ENCODE peak calls at places on chromosomes 2 and 18, in eight cellular contexts. V is psoas muscle; R is NCI-H1930; U is OCI-M1; C is stimulated activated CD8-positive, alpha-beta memory T cell treated with anti-CD3 and anti-CD28 coated beads, Interleukin-7, amount 100 ng/mL, for 24 hours; F is memory B cell; O is activated CD4-positive, CD25-positive, alpha-beta regulatory T cell; Y is NCI-H1417. Z is an unnamed sample.

GRCh38 chr2:144322379-144322778 is 197.5 kb downstream of the ZEB2 start:
- DNase-seq in V (no peak), R (no peak), U (no peak), C (no peak), F (no peak), O (no peak), Y (no peak), Z (no peak)

GRCh38 chr18:49398331-49398730 is 62.1 kb downstream of the DYM start:
- DNase-seq in V (no peak), R (no peak), U (no peak), C (no peak), F (no peak), O (no peak), Y (no peak), Z (no peak)

GRCh38 chr18:59145055-59145454 is 5.4 kb downstream of the SEC11C start:
- DNase-seq in V (no peak), R (no peak), U (no peak), C (no peak), F (no peak), O (no peak), Y (peak; percentile 29), Z (no peak)

GRCh38 chr18:74514860-74515495 is 18.8 kb downstream of the CNDP2 start:
- DNase-seq in V (no peak), R (no peak), U (no peak), C (no peak), F (no peak), O (no peak), Y (no peak), Z (no peak)

GRCh38 chr2:133422946-133423345 is 145.3 kb downstream of the NCKAP5 start:
- DNase-seq in V (no peak), R (no peak), U (no peak), C (no peak), F (no peak), O (no peak), Y (no peak), Z (no peak)

GRCh38 chr2:122340246-122340645 is 584.8 kb downstream of the TSN start:
- DNase-seq in V (no peak), R (no peak), U (peak; percentile 35), C (no peak), F (no peak), O (no peak), Y (peak; percentile 15), Z (no peak)

GRCh38 chr2:45469314-45470099 is 141.6 kb downstream of the SRBD1 start:
- DNase-seq in V (no peak), R (peak; percentile 83), U (peak; percentile 36), C (no peak), F (no peak), O (no peak), Y (peak; percentile 60), Z (no peak)

GRCh38 chr18:62450546-62451395 is 72.1 kb upstream of the ZCCHC2 start:
- DNase-seq in V (peak; percentile 85), R (no peak), U (peak; percentile 93), C (no peak), F (no peak), O (no peak), Y (peak; percentile 81), Z (peak; percentile 86)

GRCh38 chr2:17792515-17792914 is 23.7 kb upstream of the MSGN1 start:
- DNase-seq in V (no peak), R (no peak), U (peak; percentile 52), C (no peak), F (no peak), O (no peak), Y (no peak), Z (no peak)

GRCh38 chr2:201517094-201517493 is 65.6 kb downstream of the STRADB start:
- DNase-seq in V (no peak), R (no peak), U (no peak), C (no peak), F (no peak), O (no peak), Y (no peak), Z (peak; percentile 43)

GRCh38 chr18:25795178-25795577 is 295.2 kb downstream of the SS18 start:
- DNase-seq in V (no peak), R (no peak), U (no peak), C (no peak), F (no peak), O (no peak), Y (no peak), Z (no peak)

GRCh38 chr2:60966465-60967405 is 50.8 kb upstream of the PEX13 start:
- DNase-seq in V (no peak), R (no peak), U (no peak), C (no peak), F (no peak), O (no peak), Y (no peak), Z (no peak)

GRCh38 chr2:20476950-20477349 is 30.1 kb downstream of the RHOB start:
- DNase-seq in V (no peak), R (no peak), U (no peak), C (no peak), F (no peak), O (no peak), Y (no peak), Z (no peak)

GRCh38 chr18:9827856-9828793 is 57.6 kb upstream of the TXNDC2 start:
- DNase-seq in V (peak; percentile 37), R (no peak), U (peak; percentile 95), C (no peak), F (no peak), O (no peak), Y (no peak), Z (peak; percentile 98)

GRCh38 chr2:232038251-232038897 is 76.9 kb downstream of the DIS3L2 start:
- DNase-seq in V (no peak), R (no peak), U (no peak), C (no peak), F (no peak), O (no peak), Y (no peak), Z (no peak)

GRCh38 chr18:25853716-25854465 is 236.5 kb downstream of the SS18 start:
- DNase-seq in V (no peak), R (no peak), U (no peak), C (no peak), F (no peak), O (no peak), Y (peak; percentile 51), Z (no peak)

GRCh38 chr2:75560022-75560767 is 544 bp downstream of the EVA1A start:
- DNase-seq in V (no peak), R (no peak), U (no peak), C (no peak), F (no peak), O (no peak), Y (peak; percentile 65), Z (no peak)

GRCh38 chr2:85852979-85853498 is 35.8 kb downstream of the ST3GAL5 start:
- DNase-seq in V (no peak), R (no peak), U (no peak), C (no peak), F (peak; percentile 49), O (peak; percentile 22), Y (no peak), Z (no peak)

GRCh38 chr18:48902023-48902855 is 48.5 kb downstream of the SMAD7 start:
- DNase-seq in V (peak; percentile 90), R (no peak), U (peak; percentile 40), C (no peak), F (no peak), O (no peak), Y (peak; percentile 91), Z (peak; percentile 83)

GRCh38 chr2:98269274-98269673 is 77.0 kb upstream of the CNGA3 start:
- DNase-seq in V (no peak), R (no peak), U (peak; percentile 77), C (no peak), F (peak; percentile 23), O (no peak), Y (peak; percentile 46), Z (peak; percentile 59)

GRCh38 chr18:77118256-77119090 is 14.1 kb downstream of the MBP start:
- DNase-seq in V (no peak), R (no peak), U (no peak), C (no peak), F (no peak), O (no peak), Y (no peak), Z (no peak)

GRCh38 chr2:239595711-239596110 is 194.9 kb upstream of the HDAC4 start:
- DNase-seq in V (no peak), R (no peak), U (no peak), C (no peak), F (no peak), O (no peak), Y (no peak), Z (no peak)

GRCh38 chr18:36410346-36410745 is 112.8 kb downstream of the FHOD3 start:
- DNase-seq in V (no peak), R (no peak), U (no peak), C (no peak), F (no peak), O (no peak), Y (no peak), Z (no peak)

GRCh38 chr2:192700934-192701333 is 506.2 kb upstream of the TMEFF2 start:
- DNase-seq in V (no peak), R (no peak), U (no peak), C (no peak), F (no peak), O (no peak), Y (no peak), Z (no peak)

GRCh38 chr2:121377676-121378075 is 92.7 kb upstream of the TFCP2L1 start:
- DNase-seq in V (no peak), R (no peak), U (peak; percentile 1), C (no peak), F (no peak), O (no peak), Y (peak; percentile 26), Z (peak; percentile 27)

GRCh38 chr18:77366725-77367641 is 117.3 kb downstream of the GALR1 start:
- DNase-seq in V (no peak), R (peak; percentile 48), U (no peak), C (no peak), F (no peak), O (no peak), Y (peak; percentile 95), Z (no peak)

GRCh38 chr2:236001854-236002253 is 166.3 kb downstream of the GBX2 start:
- DNase-seq in V (no peak), R (no peak), U (no peak), C (no peak), F (no peak), O (no peak), Y (no peak), Z (no peak)

GRCh38 chr2:108323619-108324018 is 34.9 kb downstream of the SULT1C2 start:
- DNase-seq in V (no peak), R (no peak), U (no peak), C (no peak), F (no peak), O (no peak), Y (no peak), Z (peak; percentile 13)

GRCh38 chr2:217954469-217954868 is 48.3 kb downstream of the TNS1 start:
- DNase-seq in V (no peak), R (no peak), U (no peak), C (no peak), F (no peak), O (no peak), Y (peak; percentile 60), Z (no peak)

GRCh38 chr2:84970266-84970955 is 550 bp upstream of the KCMF1 start:
- DNase-seq in V (peak; percentile 67), R (no peak), U (peak; percentile 66), C (peak; percentile 26), F (peak; percentile 45), O (no peak), Y (peak; percentile 71), Z (no peak)

GRCh38 chr2:144426355-144426754 is 93.6 kb downstream of the ZEB2 start:
- DNase-seq in V (no peak), R (no peak), U (no peak), C (no peak), F (peak; percentile 3), O (no peak), Y (no peak), Z (no peak)

GRCh38 chr2:61750624-61751023 is 103.2 kb downstream of the FAM161A start:
- DNase-seq in V (no peak), R (no peak), U (no peak), C (no peak), F (no peak), O (no peak), Y (no peak), Z (peak; percentile 58)

GRCh38 chr2:240933966-240934700 is 28.0 kb downstream of the CROCC2 start:
- DNase-seq in V (no peak), R (no peak), U (no peak), C (no peak), F (no peak), O (no peak), Y (no peak), Z (no peak)

GRCh38 chr2:137367361-137367760 is 596.9 kb upstream of the HNMT start:
- DNase-seq in V (no peak), R (no peak), U (no peak), C (no peak), F (no peak), O (no peak), Y (no peak), Z (peak; percentile 10)

Z was measured in HFFc6.